ENCODE peak calls at places on chromosomes 13 and 19, in five cellular contexts. One of them, this sample, is unnamed.

GRCh38 chr13:106786006-106786579 is 218.2 kb upstream of the ARGLU1 start:
- DNase-seq in kidney: no peak
- DNase-seq in CD8-positive, alpha-beta T cell: no peak
- DNase-seq in AG04450: no peak
- DNase-seq in tibial nerve: no peak
- DNase-seq in this sample: no peak

GRCh38 chr19:34253711-34254551 is 423 bp upstream of the GARRE1 start:
- DNase-seq in kidney: peak
- DNase-seq in CD8-positive, alpha-beta T cell: no peak
- DNase-seq in AG04450: no peak
- DNase-seq in tibial nerve: no peak
- DNase-seq in this sample: no peak

GRCh38 chr19:16569609-16570320 is 2.5 kb downstream of the SLC35E1 start:
- DNase-seq in kidney: no peak
- DNase-seq in CD8-positive, alpha-beta T cell: no peak
- DNase-seq in AG04450: no peak
- DNase-seq in tibial nerve: no peak
- DNase-seq in this sample: no peak

GRCh38 chr13:102839462-102839861 is 6.4 kb upstream of the ERCC5 start:
- DNase-seq in kidney: no peak
- DNase-seq in CD8-positive, alpha-beta T cell: no peak
- DNase-seq in AG04450: no peak
- DNase-seq in tibial nerve: no peak
- DNase-seq in this sample: no peak

GRCh38 chr19:2059422-2060201 is 8.6 kb upstream of the MKNK2 start:
- DNase-seq in kidney: peak
- DNase-seq in CD8-positive, alpha-beta T cell: no peak
- DNase-seq in AG04450: no peak
- DNase-seq in tibial nerve: peak
- DNase-seq in this sample: no peak

GRCh38 chr19:58474997-58475713 is 997 bp upstream of the ZNF446 start:
- DNase-seq in kidney: no peak
- DNase-seq in CD8-positive, alpha-beta T cell: no peak
- DNase-seq in AG04450: no peak
- DNase-seq in tibial nerve: no peak
- DNase-seq in this sample: no peak

GRCh38 chr13:74246398-74246975 is 112.3 kb upstream of the KLF12 start:
- DNase-seq in kidney: no peak
- DNase-seq in CD8-positive, alpha-beta T cell: peak
- DNase-seq in AG04450: no peak
- DNase-seq in tibial nerve: no peak
- DNase-seq in this sample: no peak

GRCh38 chr13:32587774-32588165 is 1.5 kb downstream of the PDS5B start:
- DNase-seq in kidney: no peak
- DNase-seq in CD8-positive, alpha-beta T cell: no peak
- DNase-seq in AG04450: no peak
- DNase-seq in tibial nerve: no peak
- DNase-seq in this sample: no peak

GRCh38 chr13:109372666-109373065 is 413.7 kb downstream of the IRS2 start:
- DNase-seq in kidney: no peak
- DNase-seq in CD8-positive, alpha-beta T cell: no peak
- DNase-seq in AG04450: no peak
- DNase-seq in tibial nerve: no peak
- DNase-seq in this sample: no peak

DNA sequence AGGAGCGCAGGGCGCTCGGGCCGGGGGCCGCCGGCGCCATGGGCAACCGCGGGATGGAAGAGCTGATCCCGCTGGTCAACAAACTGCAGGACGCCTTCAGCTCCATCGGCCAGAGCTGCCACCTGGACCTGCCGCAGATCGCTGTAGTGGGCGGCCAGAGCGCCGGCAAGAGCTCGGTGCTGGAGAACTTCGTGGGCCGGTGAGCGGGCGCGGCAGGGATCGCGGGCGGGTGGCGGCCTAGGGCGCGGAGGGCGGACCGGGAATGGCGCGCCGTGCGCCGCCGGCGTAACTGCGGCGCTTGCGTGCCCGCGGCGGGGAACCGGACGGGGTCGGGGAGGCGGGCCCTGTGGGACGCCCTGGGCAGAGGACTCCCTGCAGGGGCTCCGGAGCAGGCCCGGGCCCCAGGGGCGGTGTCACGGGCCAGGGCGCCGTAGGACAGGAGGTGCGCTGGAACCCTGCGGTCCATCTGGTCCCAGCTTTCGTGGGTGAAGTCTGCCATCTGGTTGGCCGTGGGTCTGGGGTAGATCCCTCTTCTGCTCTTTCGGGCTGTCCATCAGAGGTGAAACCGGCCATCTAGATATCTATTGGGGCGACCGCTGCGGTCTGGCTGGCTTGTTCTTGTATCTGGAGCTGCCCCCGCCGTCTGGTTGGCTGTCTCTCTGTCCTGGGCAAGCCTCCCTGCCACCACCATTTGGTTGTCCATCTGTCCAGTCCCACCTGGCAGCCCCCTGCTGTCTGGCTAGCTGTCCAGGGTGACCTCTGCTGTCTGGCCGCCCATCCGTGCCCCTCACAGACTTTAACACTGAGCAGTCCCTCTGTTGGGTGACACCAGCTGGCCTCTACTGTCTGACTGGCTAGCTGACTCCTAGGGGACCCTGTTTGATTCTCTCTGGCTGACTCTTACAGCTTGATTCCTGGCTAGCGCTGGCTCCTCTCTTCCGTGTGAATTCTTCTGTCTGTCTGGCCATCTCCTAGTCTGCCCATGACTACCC is 622 bp downstream of the DNM2 start:
- DNase-seq in kidney: peak
- DNase-seq in CD8-positive, alpha-beta T cell: peak
- DNase-seq in AG04450: no peak
- DNase-seq in tibial nerve: no peak
- DNase-seq in this sample: no peak
- TF ChIP-seq CTCF in kidney: no peak
- TF ChIP-seq CTCF in CD8-positive, alpha-beta T cell: no peak
- TF ChIP-seq CTCF in AG04450: no peak
- TF ChIP-seq CTCF in tibial nerve: no peak
- TF ChIP-seq CTCF in this sample: no peak

DNA sequence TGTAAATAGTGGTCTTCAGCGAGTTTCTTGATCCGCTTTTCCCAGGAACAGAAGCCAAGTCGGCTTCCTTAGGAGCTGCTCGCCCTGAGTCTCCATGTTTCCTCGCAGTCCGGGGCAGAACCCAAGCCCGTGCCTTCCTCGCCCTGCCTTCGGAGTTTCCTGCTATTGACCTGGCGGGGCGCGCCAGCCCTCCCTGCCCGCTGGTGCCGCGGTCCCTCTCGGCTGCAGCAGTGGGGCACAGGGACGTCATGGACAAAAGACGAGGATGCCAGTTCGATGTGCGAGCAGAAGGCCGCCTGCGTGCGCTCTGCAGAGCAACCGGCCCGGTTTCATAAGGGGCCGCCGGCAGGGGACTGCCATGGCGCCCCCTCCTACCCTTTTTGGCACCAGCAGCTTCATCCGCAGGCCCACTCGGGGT is 156.6 kb downstream of the TM9SF2 start:
- DNase-seq in kidney: no peak
- DNase-seq in CD8-positive, alpha-beta T cell: peak
- DNase-seq in AG04450: no peak
- DNase-seq in tibial nerve: no peak
- DNase-seq in this sample: no peak
- H3K4me3 ChIP-seq in kidney: peak
- H3K4me3 ChIP-seq in CD8-positive, alpha-beta T cell: peak
- H3K4me3 ChIP-seq in AG04450: peak
- H3K4me3 ChIP-seq in tibial nerve: peak
- H3K4me3 ChIP-seq in this sample: peak

GRCh38 chr13:79051472-79051871 is 354.6 kb downstream of the RBM26 start:
- DNase-seq in kidney: no peak
- DNase-seq in CD8-positive, alpha-beta T cell: no peak
- DNase-seq in AG04450: no peak
- DNase-seq in tibial nerve: no peak
- DNase-seq in this sample: no peak

GRCh38 chr13:79060216-79060615 is 345.8 kb downstream of the RBM26 start:
- DNase-seq in kidney: no peak
- DNase-seq in CD8-positive, alpha-beta T cell: no peak
- DNase-seq in AG04450: no peak
- DNase-seq in tibial nerve: no peak
- DNase-seq in this sample: no peak

GRCh38 chr13:79062291-79062690 is 343.8 kb downstream of the RBM26 start:
- DNase-seq in kidney: no peak
- DNase-seq in CD8-positive, alpha-beta T cell: no peak
- DNase-seq in AG04450: no peak
- DNase-seq in tibial nerve: no peak
- DNase-seq in this sample: no peak

GRCh38 chr13:79056706-79057105 is 349.3 kb downstream of the RBM26 start:
- DNase-seq in kidney: no peak
- DNase-seq in CD8-positive, alpha-beta T cell: no peak
- DNase-seq in AG04450: no peak
- DNase-seq in tibial nerve: no peak
- DNase-seq in this sample: no peak
- TF ChIP-seq CTCF in kidney: no peak
- TF ChIP-seq CTCF in CD8-positive, alpha-beta T cell: no peak
- TF ChIP-seq CTCF in AG04450: no peak
- TF ChIP-seq CTCF in tibial nerve: no peak
- TF ChIP-seq CTCF in this sample: no peak

GRCh38 chr19:49142866-49143335 is 12.3 kb downstream of the HRC start:
- DNase-seq in kidney: peak
- DNase-seq in CD8-positive, alpha-beta T cell: peak
- DNase-seq in AG04450: peak
- DNase-seq in tibial nerve: no peak
- DNase-seq in this sample: peak
- H3K4me3 ChIP-seq in kidney: peak
- H3K4me3 ChIP-seq in CD8-positive, alpha-beta T cell: peak
- H3K4me3 ChIP-seq in AG04450: peak
- H3K4me3 ChIP-seq in tibial nerve: peak
- H3K4me3 ChIP-seq in this sample: peak

GRCh38 chr19:29086182-29086581 is 126.8 kb downstream of the UQCRFS1 start:
- DNase-seq in kidney: no peak
- DNase-seq in CD8-positive, alpha-beta T cell: no peak
- DNase-seq in AG04450: no peak
- DNase-seq in tibial nerve: no peak
- DNase-seq in this sample: no peak

GRCh38 chr19:29086646-29087045 is 126.3 kb downstream of the UQCRFS1 start:
- DNase-seq in kidney: no peak
- DNase-seq in CD8-positive, alpha-beta T cell: no peak
- DNase-seq in AG04450: no peak
- DNase-seq in tibial nerve: no peak
- DNase-seq in this sample: no peak

GRCh38 chr19:29085630-29086029 is 127.3 kb downstream of the UQCRFS1 start:
- DNase-seq in kidney: no peak
- DNase-seq in CD8-positive, alpha-beta T cell: no peak
- DNase-seq in AG04450: no peak
- DNase-seq in tibial nerve: no peak
- DNase-seq in this sample: no peak

GRCh38 chr19:29083863-29084262 is 129.1 kb downstream of the UQCRFS1 start:
- DNase-seq in kidney: no peak
- DNase-seq in CD8-positive, alpha-beta T cell: no peak
- DNase-seq in AG04450: no peak
- DNase-seq in tibial nerve: no peak
- DNase-seq in this sample: no peak

GRCh38 chr19:29084266-29084665 is 128.7 kb downstream of the UQCRFS1 start:
- DNase-seq in kidney: no peak
- DNase-seq in CD8-positive, alpha-beta T cell: no peak
- DNase-seq in AG04450: no peak
- DNase-seq in tibial nerve: no peak
- DNase-seq in this sample: no peak
- TF ChIP-seq CTCF in kidney: peak
- TF ChIP-seq CTCF in CD8-positive, alpha-beta T cell: no peak
- TF ChIP-seq CTCF in AG04450: peak
- TF ChIP-seq CTCF in tibial nerve: no peak
- TF ChIP-seq CTCF in this sample: peak

GRCh38 chr13:99432637-99433542 is 68.4 kb upstream of the TM9SF2 start:
- DNase-seq in kidney: peak
- DNase-seq in CD8-positive, alpha-beta T cell: peak
- DNase-seq in AG04450: no peak
- DNase-seq in tibial nerve: peak
- DNase-seq in this sample: peak
- H3K4me3 ChIP-seq in kidney: peak
- H3K4me3 ChIP-seq in CD8-positive, alpha-beta T cell: peak
- H3K4me3 ChIP-seq in AG04450: peak
- H3K4me3 ChIP-seq in tibial nerve: peak
- H3K4me3 ChIP-seq in this sample: peak

DNA sequence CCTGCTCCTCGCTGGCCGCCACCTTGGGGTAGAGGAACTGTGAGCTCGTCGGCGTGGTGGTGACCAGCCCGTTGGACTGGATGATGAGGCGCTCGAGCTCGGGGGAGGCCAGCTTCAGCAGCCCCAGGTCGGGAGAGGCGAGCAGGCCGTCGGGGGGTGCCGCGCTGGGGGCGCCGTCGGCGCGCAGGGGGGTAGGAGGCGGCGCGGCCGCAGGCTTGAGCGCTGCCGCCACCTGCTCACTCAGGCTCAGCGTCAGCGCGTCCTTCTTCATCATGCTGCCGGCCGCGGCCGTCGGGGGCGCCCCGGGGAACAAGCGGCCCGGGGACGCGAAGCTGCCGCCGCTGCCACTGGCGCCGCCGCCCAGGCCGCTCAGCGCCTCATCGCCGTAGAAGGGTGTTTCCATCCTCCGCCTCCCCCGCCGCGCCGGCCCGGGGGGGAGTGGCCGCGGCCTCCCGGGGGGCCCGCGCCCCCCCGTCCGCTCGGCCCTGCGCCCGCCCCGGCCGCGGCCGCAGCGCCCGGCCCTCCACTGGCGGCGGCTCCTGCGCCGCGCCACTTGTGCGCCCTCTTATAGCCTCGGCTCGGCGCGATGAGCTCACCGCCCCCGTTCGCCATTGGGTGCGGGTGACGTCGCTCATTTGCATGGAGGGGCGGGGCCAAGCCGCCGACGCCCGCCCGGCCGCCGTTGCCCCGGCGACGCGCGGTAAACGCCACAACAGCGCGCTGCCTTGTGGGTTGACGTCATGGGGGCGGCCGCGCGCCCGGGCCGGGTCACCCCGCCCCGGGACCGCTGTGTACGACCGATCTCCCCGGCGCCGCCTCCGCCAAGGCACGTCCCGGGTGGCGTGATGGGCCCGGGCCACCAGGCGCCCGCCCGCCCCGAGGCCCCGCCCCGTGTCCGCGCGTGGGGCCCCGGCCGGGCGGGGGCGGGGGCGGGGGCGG is at the start of gene JUND:
- DNase-seq in kidney: peak
- DNase-seq in CD8-positive, alpha-beta T cell: peak
- DNase-seq in AG04450: peak
- DNase-seq in tibial nerve: peak
- DNase-seq in this sample: peak
- TF ChIP-seq CTCF in kidney: no peak
- TF ChIP-seq CTCF in CD8-positive, alpha-beta T cell: no peak
- TF ChIP-seq CTCF in AG04450: no peak
- TF ChIP-seq CTCF in tibial nerve: no peak
- TF ChIP-seq CTCF in this sample: no peak